ENCODE peak calls at places on chromosomes 4 and X, in five cellular contexts. One of them, this sample, is unnamed.

GRCh38 chr4:173411106-173411703 is 12.3 kb upstream of the SCRG1 start:
- DNase-seq in suprapubic skin: no peak
- DNase-seq in brain microvascular endothelial cell: no peak
- DNase-seq in type B pancreatic cell: no peak
- DNase-seq in OCI-LY7: no peak
- DNase-seq in this sample: no peak

GRCh38 chr4:128787509-128788311 is 21.8 kb upstream of the JADE1 start:
- DNase-seq in OCI-LY7: no peak
- DNase-seq in suprapubic skin: no peak
- DNase-seq in brain microvascular endothelial cell: no peak
- DNase-seq in type B pancreatic cell: no peak
- DNase-seq in this sample: no peak

GRCh38 chrX:148618472-148619445 is 118.3 kb downstream of the AFF2 start:
- DNase-seq in suprapubic skin: no peak
- DNase-seq in OCI-LY7: no peak
- DNase-seq in type B pancreatic cell: no peak
- DNase-seq in brain microvascular endothelial cell: no peak
- DNase-seq in this sample: no peak

GRCh38 chr4:3283916-3284315 is 8.9 kb upstream of the RGS12 start:
- DNase-seq in OCI-LY7: no peak
- DNase-seq in type B pancreatic cell: no peak
- DNase-seq in brain microvascular endothelial cell: no peak
- DNase-seq in suprapubic skin: no peak
- DNase-seq in this sample: no peak

GRCh38 chrX:141832247-141832646 is 5.9 kb upstream of the MAGEC3 start:
- DNase-seq in type B pancreatic cell: no peak
- DNase-seq in brain microvascular endothelial cell: no peak
- DNase-seq in suprapubic skin: no peak
- DNase-seq in OCI-LY7: no peak
- DNase-seq in this sample: no peak

GRCh38 chr4:85408326-85408725 is 66.6 kb upstream of the ARHGAP24 start:
- DNase-seq in type B pancreatic cell: no peak
- DNase-seq in brain microvascular endothelial cell: no peak
- DNase-seq in OCI-LY7: no peak
- DNase-seq in suprapubic skin: no peak
- DNase-seq in this sample: no peak

GRCh38 chr4:187602339-187603092 is 393.1 kb upstream of the ZFP42 start:
- DNase-seq in suprapubic skin: no peak
- DNase-seq in OCI-LY7: no peak
- DNase-seq in brain microvascular endothelial cell: peak
- DNase-seq in type B pancreatic cell: no peak
- DNase-seq in this sample: no peak

GRCh38 chr4:54440394-54441223 is 211.5 kb downstream of the PDGFRA start:
- DNase-seq in brain microvascular endothelial cell: peak
- DNase-seq in OCI-LY7: peak
- DNase-seq in type B pancreatic cell: no peak
- DNase-seq in suprapubic skin: no peak
- DNase-seq in this sample: no peak

GRCh38 chrX:389021-389441 is 2.3 kb upstream of the PPP2R3B start:
- DNase-seq in type B pancreatic cell: no peak
- DNase-seq in brain microvascular endothelial cell: no peak
- DNase-seq in OCI-LY7: no peak
- DNase-seq in suprapubic skin: no peak
- DNase-seq in this sample: no peak

GRCh38 chr4:182922551-182923284 is 5.5 kb upstream of the DCTD start:
- DNase-seq in brain microvascular endothelial cell: no peak
- DNase-seq in type B pancreatic cell: no peak
- DNase-seq in OCI-LY7: no peak
- DNase-seq in suprapubic skin: no peak
- DNase-seq in this sample: no peak

GRCh38 chrX:1165535-1166196 is 46.8 kb downstream of the CRLF2 start:
- DNase-seq in OCI-LY7: peak
- DNase-seq in type B pancreatic cell: peak
- DNase-seq in suprapubic skin: no peak
- DNase-seq in brain microvascular endothelial cell: no peak
- DNase-seq in this sample: no peak

GRCh38 chr4:88533088-88533790 is 9.7 kb upstream of the PYURF start:
- DNase-seq in OCI-LY7: no peak
- DNase-seq in suprapubic skin: no peak
- DNase-seq in brain microvascular endothelial cell: no peak
- DNase-seq in type B pancreatic cell: no peak
- DNase-seq in this sample: no peak

GRCh38 chrX:6729581-6729980 is 194.7 kb upstream of the VCX3A start:
- DNase-seq in OCI-LY7: no peak
- DNase-seq in suprapubic skin: no peak
- DNase-seq in type B pancreatic cell: no peak
- DNase-seq in brain microvascular endothelial cell: no peak
- DNase-seq in this sample: no peak

GRCh38 chrX:47143894-47144625 is 442 bp downstream of the NDUFB11 start:
- DNase-seq in suprapubic skin: no peak
- DNase-seq in brain microvascular endothelial cell: no peak
- DNase-seq in OCI-LY7: no peak
- DNase-seq in type B pancreatic cell: no peak
- DNase-seq in this sample: peak

GRCh38 chr4:8741513-8742226 is 130.0 kb downstream of the HMX1 start:
- DNase-seq in brain microvascular endothelial cell: no peak
- DNase-seq in OCI-LY7: no peak
- DNase-seq in type B pancreatic cell: no peak
- DNase-seq in suprapubic skin: no peak
- DNase-seq in this sample: peak

GRCh38 chrX:51837926-51838325 is 55.5 kb upstream of the MAGED1 start:
- DNase-seq in brain microvascular endothelial cell: peak
- DNase-seq in OCI-LY7: no peak
- DNase-seq in suprapubic skin: peak
- DNase-seq in type B pancreatic cell: no peak
- DNase-seq in this sample: no peak

GRCh38 chrX:50106051-50106450 is 94.8 kb downstream of the AKAP4 start:
- DNase-seq in suprapubic skin: no peak
- DNase-seq in OCI-LY7: no peak
- DNase-seq in type B pancreatic cell: no peak
- DNase-seq in brain microvascular endothelial cell: no peak
- DNase-seq in this sample: no peak

GRCh38 chr4:104166749-104167148 is 327.9 kb downstream of the CXXC4 start:
- DNase-seq in suprapubic skin: no peak
- DNase-seq in OCI-LY7: no peak
- DNase-seq in brain microvascular endothelial cell: no peak
- DNase-seq in type B pancreatic cell: no peak
- DNase-seq in this sample: no peak

GRCh38 chrX:111917591-111917990 is 41.6 kb downstream of the TRPC5OS start:
- DNase-seq in type B pancreatic cell: no peak
- DNase-seq in suprapubic skin: no peak
- DNase-seq in OCI-LY7: no peak
- DNase-seq in brain microvascular endothelial cell: no peak
- DNase-seq in this sample: no peak

GRCh38 chrX:119427024-119427794 is 28.1 kb downstream of the SLC25A43 start:
- DNase-seq in suprapubic skin: no peak
- DNase-seq in type B pancreatic cell: no peak
- DNase-seq in brain microvascular endothelial cell: peak
- DNase-seq in OCI-LY7: peak
- DNase-seq in this sample: no peak

GRCh38 chrX:1139101-1139500 is 73.3 kb downstream of the CRLF2 start:
- DNase-seq in OCI-LY7: no peak
- DNase-seq in brain microvascular endothelial cell: no peak
- DNase-seq in suprapubic skin: no peak
- DNase-seq in type B pancreatic cell: peak
- DNase-seq in this sample: no peak

GRCh38 chr4:101345271-101345595 is 2.1 kb downstream of the PPP3CA start:
- DNase-seq in OCI-LY7: peak
- DNase-seq in brain microvascular endothelial cell: peak
- DNase-seq in type B pancreatic cell: no peak
- DNase-seq in suprapubic skin: no peak
- DNase-seq in this sample: no peak

GRCh38 chr4:4486969-4487368 is 54.9 kb downstream of the STX18 start:
- DNase-seq in type B pancreatic cell: no peak
- DNase-seq in suprapubic skin: no peak
- DNase-seq in brain microvascular endothelial cell: no peak
- DNase-seq in OCI-LY7: no peak
- DNase-seq in this sample: no peak

GRCh38 chr4:40316782-40317635 is 18.1 kb upstream of the CHRNA9 start:
- DNase-seq in suprapubic skin: peak
- DNase-seq in brain microvascular endothelial cell: peak
- DNase-seq in OCI-LY7: peak
- DNase-seq in type B pancreatic cell: peak
- DNase-seq in this sample: peak

GRCh38 chr4:61950625-61951024 is 750.5 kb downstream of the ADGRL3 start:
- DNase-seq in OCI-LY7: no peak
- DNase-seq in type B pancreatic cell: no peak
- DNase-seq in suprapubic skin: no peak
- DNase-seq in brain microvascular endothelial cell: no peak
- DNase-seq in this sample: no peak

GRCh38 chrX:53056292-53056691 is 7.7 kb downstream of the GPR173 start:
- DNase-seq in type B pancreatic cell: no peak
- DNase-seq in brain microvascular endothelial cell: no peak
- DNase-seq in OCI-LY7: no peak
- DNase-seq in suprapubic skin: no peak
- DNase-seq in this sample: no peak
- TF ChIP-seq CTCF in type B pancreatic cell: no peak
- TF ChIP-seq CTCF in brain microvascular endothelial cell: no peak
- TF ChIP-seq CTCF in OCI-LY7: no peak
- TF ChIP-seq CTCF in suprapubic skin: no peak
- TF ChIP-seq CTCF in this sample: no peak

GRCh38 chr4:5701971-5702370 is 6.4 kb downstream of the EVC2 start:
- DNase-seq in type B pancreatic cell: no peak
- DNase-seq in suprapubic skin: no peak
- DNase-seq in OCI-LY7: no peak
- DNase-seq in brain microvascular endothelial cell: no peak
- DNase-seq in this sample: peak
- TF ChIP-seq CTCF in type B pancreatic cell: no peak
- TF ChIP-seq CTCF in suprapubic skin: no peak
- TF ChIP-seq CTCF in OCI-LY7: no peak
- TF ChIP-seq CTCF in brain microvascular endothelial cell: no peak
- TF ChIP-seq CTCF in this sample: no peak

GRCh38 chr4:126627255-126627654 is 1005.5 kb upstream of the INTU start:
- DNase-seq in brain microvascular endothelial cell: peak
- DNase-seq in type B pancreatic cell: no peak
- DNase-seq in suprapubic skin: no peak
- DNase-seq in OCI-LY7: no peak
- DNase-seq in this sample: no peak
- TF ChIP-seq CTCF in brain microvascular endothelial cell: peak
- TF ChIP-seq CTCF in type B pancreatic cell: peak
- TF ChIP-seq CTCF in suprapubic skin: no peak
- TF ChIP-seq CTCF in OCI-LY7: peak
- TF ChIP-seq CTCF in this sample: no peak

DNA sequence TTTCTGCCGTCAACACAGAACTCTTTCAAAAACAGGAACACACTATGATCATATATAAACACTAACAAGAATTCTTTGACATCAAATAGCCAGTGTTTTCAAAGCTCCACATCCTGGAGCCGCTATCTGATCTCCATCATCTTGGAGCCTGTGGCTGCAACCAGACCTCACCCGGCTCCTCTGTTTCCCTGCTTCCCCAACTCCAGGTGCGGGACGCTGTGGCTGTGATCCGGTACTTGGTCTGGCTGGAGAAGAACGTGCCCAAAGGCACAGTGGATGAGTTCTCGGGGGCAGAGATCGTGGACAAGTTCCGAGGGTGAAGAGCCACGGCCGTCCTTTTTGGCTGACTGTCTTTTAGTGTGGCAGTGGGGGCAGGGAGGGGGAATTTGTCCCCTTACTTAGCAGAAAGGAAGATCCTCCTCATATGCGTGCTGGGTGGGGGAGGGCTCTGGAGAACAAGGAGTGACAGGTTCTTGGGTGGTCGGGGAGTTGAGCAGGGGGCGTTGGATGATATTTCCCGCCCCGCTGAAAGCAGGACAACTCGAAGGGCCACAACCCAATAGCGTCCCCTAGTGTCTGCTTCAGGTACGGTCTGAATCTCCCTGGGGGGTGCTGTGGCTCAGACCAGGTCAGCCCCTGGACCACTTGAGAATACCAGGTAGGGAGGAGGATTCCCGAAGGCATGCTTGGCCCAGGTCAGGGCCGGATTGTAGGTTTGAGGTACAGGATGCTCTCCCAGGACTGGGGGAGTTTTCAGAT is 15.7 kb downstream of the XPNPEP2 start:
- DNase-seq in suprapubic skin: no peak
- DNase-seq in OCI-LY7: no peak
- DNase-seq in type B pancreatic cell: no peak
- DNase-seq in brain microvascular endothelial cell: no peak
- DNase-seq in this sample: no peak
- TF ChIP-seq CTCF in suprapubic skin: no peak
- TF ChIP-seq CTCF in OCI-LY7: peak
- TF ChIP-seq CTCF in type B pancreatic cell: peak
- TF ChIP-seq CTCF in brain microvascular endothelial cell: peak
- TF ChIP-seq CTCF in this sample: peak

GRCh38 chrX:40011483-40012038 is 86.2 kb downstream of the BCOR start:
- DNase-seq in brain microvascular endothelial cell: no peak
- DNase-seq in type B pancreatic cell: no peak
- DNase-seq in suprapubic skin: no peak
- DNase-seq in OCI-LY7: no peak
- DNase-seq in this sample: no peak
- TF ChIP-seq CTCF in brain microvascular endothelial cell: no peak
- TF ChIP-seq CTCF in type B pancreatic cell: no peak
- TF ChIP-seq CTCF in suprapubic skin: no peak
- TF ChIP-seq CTCF in OCI-LY7: no peak
- TF ChIP-seq CTCF in this sample: no peak

DNA sequence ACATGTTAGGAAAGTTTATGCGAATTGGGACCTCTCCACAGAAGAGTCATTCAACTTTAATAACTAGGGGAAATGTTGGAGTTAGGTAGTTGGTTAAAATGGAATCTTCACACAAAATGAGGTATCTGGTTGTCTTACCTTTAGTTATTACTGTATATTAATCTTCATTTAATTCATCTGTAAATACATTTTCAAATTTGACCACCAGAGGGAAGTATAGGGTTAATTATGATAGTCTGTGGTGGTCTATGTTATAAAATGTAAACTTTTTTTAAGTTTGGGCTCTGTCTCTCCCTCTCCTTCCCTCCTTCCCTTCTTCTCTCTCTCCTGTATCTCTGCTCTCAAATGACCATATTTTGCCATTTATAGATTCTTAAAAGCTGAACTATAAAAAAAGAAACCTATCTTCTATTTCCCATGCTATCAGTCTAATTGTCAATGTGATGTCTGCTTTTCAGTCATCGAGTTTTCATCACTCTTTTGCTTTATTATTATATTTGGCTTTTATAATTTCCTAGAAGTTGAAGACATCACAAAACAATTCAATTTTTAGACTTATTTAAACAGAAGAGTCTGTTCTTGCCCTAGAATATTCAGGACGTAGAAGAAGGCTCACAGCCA is 49.8 kb downstream of the TMEM144 start:
- DNase-seq in brain microvascular endothelial cell: no peak
- DNase-seq in suprapubic skin: no peak
- DNase-seq in type B pancreatic cell: no peak
- DNase-seq in OCI-LY7: peak
- DNase-seq in this sample: no peak
- TF ChIP-seq CTCF in brain microvascular endothelial cell: no peak
- TF ChIP-seq CTCF in suprapubic skin: peak
- TF ChIP-seq CTCF in type B pancreatic cell: peak
- TF ChIP-seq CTCF in OCI-LY7: peak
- TF ChIP-seq CTCF in this sample: peak